ENCODE peak calls at places on chromosome 19, in five cellular contexts. B, Q, G, X and K are unnamed samples.

GRCh38 chr19:32566246-32566830 is 14.7 kb upstream of the PDCD5 start:
- DNase-seq in B (no peak), X (no peak), G (no peak), Q (no peak), K (no peak)

GRCh38 chr19:43534811-43535761 is 2.1 kb downstream of the ZNF575 start:
- DNase-seq in B (peak; percentile 35), Q (peak; percentile 76), G (no peak), X (no peak), K (no peak)

GRCh38 chr19:17871878-17872250 is at the start of gene SLC5A5:
- DNase-seq in Q (no peak), X (no peak), G (no peak), B (no peak), K (no peak)

GRCh38 chr19:29596885-29597525 is 9.1 kb upstream of the POP4 start:
- DNase-seq in G (no peak), B (peak; percentile 9), Q (no peak), X (no peak), K (no peak)

GRCh38 chr19:11821474-11821873 is 7.4 kb downstream of the ZNF440 start:
- DNase-seq in G (peak; percentile 21), Q (no peak), X (no peak), B (no peak), K (no peak)

GRCh38 chr19:14786421-14786851 is 8.1 kb upstream of the ADGRE2 start:
- DNase-seq in G (peak; percentile 72), Q (no peak), B (no peak), X (no peak), K (no peak)

GRCh38 chr19:46412034-46412982 is 1.1 kb downstream of the CCDC8 start:
- DNase-seq in Q (no peak), B (no peak), X (no peak), G (peak; percentile 34), K (no peak)

GRCh38 chr19:31419871-31420430 is 70.7 kb upstream of the TSHZ3 start:
- DNase-seq in Q (no peak), B (no peak), X (no peak), G (no peak), K (no peak)

GRCh38 chr19:18895828-18896341 is at the start of gene CERS1:
- DNase-seq in Q (no peak), G (peak; percentile 90), B (no peak), X (no peak), K (no peak)

GRCh38 chr19:7912144-7912696 is 2.4 kb upstream of the TGFBR3L start:
- DNase-seq in G (no peak), B (no peak), Q (no peak), X (no peak), K (no peak)

GRCh38 chr19:45187421-45188100 is 9.0 kb downstream of the BLOC1S3 start:
- DNase-seq in X (no peak), G (peak; percentile 64), Q (no peak), B (peak; percentile 49), K (no peak)

GRCh38 chr19:334296-335071 is 10.1 kb downstream of the MIER2 start:
- DNase-seq in G (no peak), Q (no peak), B (no peak), X (no peak), K (no peak)

GRCh38 chr19:42466521-42467436 is 24.0 kb upstream of the CXCL17 start:
- DNase-seq in Q (no peak), B (no peak), X (no peak), G (no peak), K (no peak)

GRCh38 chr19:32406161-32407003 is 812 bp downstream of the DPY19L3 start:
- DNase-seq in G (no peak), B (no peak), Q (no peak), X (no peak), K (peak; percentile 12)

GRCh38 chr19:46980756-46981155 is 38.9 kb upstream of the NPAS1 start:
- DNase-seq in X (no peak), B (no peak), G (no peak), Q (no peak), K (no peak)

GRCh38 chr19:43624933-43625332 is 5.5 kb upstream of the ZNF428 start:
- DNase-seq in Q (no peak), G (peak; percentile 88), X (no peak), B (no peak), K (peak; percentile 72)

GRCh38 chr19:47435196-47435595 is 15.9 kb upstream of the MEIS3 start:
- DNase-seq in Q (no peak), G (no peak), B (no peak), X (peak; percentile 37), K (no peak)

GRCh38 chr19:49398931-49399330 is 10.9 kb downstream of the KASH5 start:
- DNase-seq in X (no peak), G (no peak), B (no peak), Q (no peak), K (no peak)

GRCh38 chr19:49710372-49710951 is 19.5 kb downstream of the CPT1C start:
- DNase-seq in B (no peak), G (peak; percentile 49), X (no peak), Q (no peak), K (peak; percentile 48)

GRCh38 chr19:47232422-47233211 is 1.6 kb upstream of the BBC3 start:
- DNase-seq in B (no peak), Q (no peak), G (no peak), X (no peak), K (no peak)

GRCh38 chr19:35123573-35123972 is 8.0 kb downstream of the FXYD3 start:
- DNase-seq in Q (no peak), X (no peak), G (no peak), B (no peak), K (no peak)

GRCh38 chr19:7006305-7006704 is 14.9 kb downstream of the MBD3L2B start:
- DNase-seq in B (no peak), X (no peak), G (no peak), Q (no peak), K (no peak)

GRCh38 chr19:49637865-49638350 is 2.0 kb downstream of the RRAS start:
- DNase-seq in Q (peak; percentile 31), X (no peak), B (no peak), G (peak; percentile 75), K (no peak)

GRCh38 chr19:6753178-6754031 is 13.8 kb downstream of the SH2D3A start:
- DNase-seq in G (peak; percentile 96), X (peak; percentile 57), B (peak; percentile 89), Q (peak; percentile 97), K (peak; percentile 91)

GRCh38 chr19:17293605-17294004 is 9.6 kb downstream of the ABHD8 start:
- DNase-seq in B (no peak), G (no peak), X (no peak), Q (no peak), K (no peak)

GRCh38 chr19:20423381-20424207 is 142.0 kb downstream of the ZNF737 start:
- DNase-seq in X (no peak), Q (no peak), B (no peak), G (no peak), K (no peak)

GRCh38 chr19:58560007-58560887 is 1.8 kb upstream of the UBE2M start:
- DNase-seq in X (no peak), G (no peak), Q (no peak), B (no peak), K (no peak)

GRCh38 chr19:48501961-48502719 is 9.5 kb downstream of the LMTK3 start:
- DNase-seq in Q (peak; percentile 100), B (peak; percentile 86), X (peak; percentile 59), G (peak; percentile 95), K (peak; percentile 99)

GRCh38 chr19:10226376-10227214 is 4.5 kb downstream of the S1PR2 start:
- DNase-seq in X (no peak), Q (no peak), B (no peak), G (peak; percentile 31), K (no peak)

GRCh38 chr19:45952691-45953505 is 20.8 kb downstream of the NOVA2 start:
- DNase-seq in G (peak; percentile 88), X (no peak), B (no peak), Q (peak; percentile 81), K (no peak)

DNA sequence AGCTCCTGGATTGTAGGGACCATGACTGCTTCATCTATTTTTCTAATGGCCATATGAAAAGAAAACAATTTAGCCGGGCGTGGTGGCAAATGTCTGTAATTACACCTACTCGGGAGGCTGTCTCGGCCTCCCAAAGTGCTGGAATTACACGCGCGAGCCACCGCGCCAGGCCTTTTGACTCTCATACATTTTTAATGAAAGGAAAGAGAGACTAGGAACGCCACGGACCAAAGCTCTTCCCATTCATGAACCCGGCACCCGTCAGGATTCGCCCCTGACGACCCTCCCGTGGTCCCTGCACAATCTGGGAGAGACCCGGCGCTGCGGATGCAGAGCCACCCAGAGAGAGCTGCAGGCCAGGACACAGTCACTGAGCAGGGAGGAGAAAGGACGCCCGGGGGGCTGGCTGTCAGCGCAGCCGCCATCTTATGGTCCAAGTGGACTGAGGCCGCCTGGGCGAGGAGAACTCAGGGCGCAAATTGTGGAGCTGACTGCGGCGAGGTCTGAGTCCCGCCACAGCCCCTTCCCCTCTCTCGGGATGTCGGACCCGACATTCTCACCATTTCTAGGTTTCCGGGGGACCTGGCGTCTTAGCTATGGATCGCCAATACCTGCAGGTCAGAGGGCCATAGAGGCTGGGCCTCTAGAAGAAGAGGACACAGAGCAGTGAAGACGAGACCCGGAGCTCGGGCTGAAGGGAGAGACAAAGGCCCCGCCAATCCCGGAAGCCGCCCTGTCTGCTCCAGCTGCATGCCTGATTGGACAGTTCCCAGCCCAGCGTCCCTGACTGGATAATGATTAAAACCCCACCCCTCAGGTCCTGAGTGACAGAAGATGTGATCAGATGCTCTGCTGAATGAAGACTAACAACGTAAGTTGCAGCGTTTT is at the start of gene ZNF681:
- DNase-seq in B (no peak), X (peak; percentile 63), G (peak; percentile 82), Q (peak; percentile 46), K (no peak)
- TF ChIP-seq POLR2A in B (no peak), X (peak; percentile 65), G (peak; percentile 93), Q (peak; percentile 81), K (no peak)

DNA sequence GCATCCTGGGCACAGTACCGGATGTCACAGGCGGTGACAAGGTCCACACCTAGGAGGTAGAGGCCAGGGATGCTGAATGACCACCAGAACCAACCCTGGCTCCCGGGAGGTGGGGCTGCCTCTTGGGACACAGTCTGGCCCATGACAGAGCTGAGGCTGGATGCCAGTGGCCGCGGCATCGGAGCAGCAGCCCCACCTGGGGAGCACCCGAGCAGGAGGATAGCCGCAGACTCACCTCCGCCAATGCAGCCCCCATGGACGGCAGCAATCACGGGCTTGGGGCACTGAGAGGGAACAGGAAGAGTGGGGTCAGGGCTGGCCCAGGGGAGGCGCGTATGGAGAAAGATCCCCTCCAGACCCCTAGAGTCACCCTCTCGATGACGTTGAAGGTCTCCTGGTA is 4.3 kb upstream of the LGALS4 start:
- DNase-seq in X (no peak), G (no peak), Q (no peak), B (no peak), K (no peak)
- TF ChIP-seq JUND in X (no peak), G (no peak), Q (no peak), B (no peak), K (no peak)

GRCh38 chr19:37855098-37855497 is 51.3 kb downstream of the WDR87 start:
- DNase-seq in B (no peak), G (no peak), X (no peak), Q (no peak), K (no peak)
- TF ChIP-seq CEBPB in B (no peak), G (no peak), X (no peak), Q (no peak), K (no peak)

GRCh38 chr19:5587071-5587455 is 19.3 kb upstream of the TINCR start:
- DNase-seq in Q (no peak), B (no peak), G (no peak), X (no peak), K (no peak)

GRCh38 chr19:5588441-5588840 is 20.7 kb upstream of the TINCR start:
- DNase-seq in G (no peak), B (no peak), Q (no peak), X (no peak), K (no peak)

GRCh38 chr19:5586300-5587070 is 18.7 kb upstream of the TINCR start:
- DNase-seq in G (no peak), X (no peak), Q (no peak), B (no peak), K (no peak)

GRCh38 chr19:5587661-5588060 is 19.9 kb upstream of the TINCR start:
- DNase-seq in X (no peak), G (no peak), Q (no peak), B (no peak), K (no peak)

GRCh38 chr19:5585461-5586299 is 17.9 kb upstream of the TINCR start:
- DNase-seq in G (peak; percentile 83), Q (no peak), X (no peak), B (no peak), K (no peak)
- TF ChIP-seq POLR2A in G (peak; percentile 57), Q (no peak), X (peak; percentile 27), B (no peak), K (no peak)